ENCODE peak calls at places on chromosome 2, in eight cellular contexts. C is tibial nerve, Q is lower lobe of right lung, Z is AG10803, O is AG09319, D is astrocyte of the spinal cord, F is coronary artery, G is fibroblast of mammary gland. Y is an unnamed sample.

GRCh38 chr2:141528990-141529389 is 601.8 kb downstream of the LRP1B start:
- DNase-seq in C (no peak), Q (no peak), Z (no peak), O (no peak), D (no peak), F (no peak), G (no peak), Y (no peak)

GRCh38 chr2:109547280-109547679 is 66.5 kb downstream of the SEPTIN10 start:
- DNase-seq in C (no peak), Q (no peak), Z (no peak), O (no peak), D (no peak), F (no peak), G (no peak), Y (no peak)

GRCh38 chr2:27955762-27956161 is 65.2 kb downstream of the BABAM2 start:
- DNase-seq in C (no peak), Q (no peak), Z (no peak), O (no peak), D (no peak), F (no peak), G (peak), Y (no peak)

GRCh38 chr2:21966139-21966538 is 842.4 kb downstream of the TDRD15 start:
- DNase-seq in C (no peak), Q (no peak), Z (no peak), O (no peak), D (no peak), F (no peak), G (no peak), Y (no peak)

GRCh38 chr2:20040489-20041172 is 10.8 kb downstream of the LAPTM4A start:
- DNase-seq in C (no peak), Q (no peak), Z (no peak), O (no peak), D (peak), F (no peak), G (peak), Y (no peak)

GRCh38 chr2:102112692-102113665 is 29.6 kb upstream of the IL1R1 start:
- DNase-seq in C (no peak), Q (no peak), Z (peak), O (no peak), D (peak), F (no peak), G (peak), Y (no peak)

GRCh38 chr2:62205554-62205953 is 9.6 kb downstream of the B3GNT2 start:
- DNase-seq in C (no peak), Q (no peak), Z (no peak), O (no peak), D (no peak), F (no peak), G (no peak), Y (no peak)

GRCh38 chr2:150127995-150128394 is 359.5 kb downstream of the RND3 start:
- DNase-seq in C (no peak), Q (no peak), Z (peak), O (no peak), D (peak), F (no peak), G (peak), Y (no peak)

GRCh38 chr2:241358470-241358869 is 2.4 kb downstream of the FARP2 start:
- DNase-seq in C (no peak), Q (no peak), Z (no peak), O (no peak), D (no peak), F (no peak), G (no peak), Y (no peak)

GRCh38 chr2:199740111-199740428 is 110.9 kb downstream of the FTCDNL1 start:
- DNase-seq in C (no peak), Q (no peak), Z (no peak), O (no peak), D (no peak), F (no peak), G (no peak), Y (no peak)
- TF ChIP-seq CTCF in C (no peak), Q (no peak), Z (no peak), O (no peak), D (no peak), F (no peak), G (no peak), Y (peak)

GRCh38 chr2:85327757-85328617 is at the start of gene TGOLN2:
- DNase-seq in C (peak), Q (peak), Z (peak), O (peak), D (peak), F (peak), G (peak), Y (peak)
- TF ChIP-seq CTCF in C (no peak), Q (no peak), Z (peak), O (peak), D (no peak), F (no peak), G (no peak), Y (no peak)

DNA sequence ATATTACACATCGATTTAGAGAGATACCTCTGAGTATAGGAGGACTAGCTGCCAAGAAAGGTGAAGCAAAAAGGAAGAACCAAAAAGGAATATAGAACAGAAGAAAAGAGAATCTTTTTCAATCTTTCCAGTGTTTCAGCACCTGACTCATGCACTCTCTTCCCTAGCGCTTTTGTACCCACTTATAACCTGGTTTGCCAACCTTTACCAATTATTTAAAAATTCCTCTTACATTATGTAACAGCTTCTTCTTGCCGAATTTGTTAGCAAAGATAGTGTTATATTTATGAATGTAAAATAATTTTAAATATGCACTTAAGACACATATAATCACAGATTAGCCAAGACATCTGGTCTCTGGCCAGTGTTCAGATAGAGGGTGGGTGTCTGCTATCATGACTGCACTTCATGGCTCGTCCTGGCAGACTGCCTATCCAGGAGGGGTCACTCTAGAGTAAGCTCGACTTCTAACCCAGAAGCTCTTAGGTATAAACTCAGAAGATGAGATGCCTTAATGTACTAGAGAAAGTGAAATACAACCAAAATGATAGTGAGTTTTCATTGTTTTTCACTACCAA is 122.9 kb downstream of the ATAD2B start:
- DNase-seq in C (no peak), Q (peak), Z (peak), O (no peak), D (peak), F (no peak), G (peak), Y (no peak)
- TF ChIP-seq CTCF in C (no peak), Q (peak), Z (peak), O (peak), D (peak), F (no peak), G (peak), Y (peak)

GRCh38 chr2:202610367-202610766 is 24.4 kb upstream of the FAM117B start:
- DNase-seq in C (no peak), Q (no peak), Z (no peak), O (no peak), D (no peak), F (no peak), G (no peak), Y (no peak)
- TF ChIP-seq CTCF in C (no peak), Q (no peak), Z (no peak), O (no peak), D (no peak), F (no peak), G (no peak), Y (no peak)

GRCh38 chr2:67337903-67338302 is 59.2 kb upstream of the ETAA1 start:
- DNase-seq in C (no peak), Q (no peak), Z (no peak), O (no peak), D (no peak), F (no peak), G (no peak), Y (no peak)
- TF ChIP-seq CTCF in C (no peak), Q (no peak), Z (no peak), O (no peak), D (no peak), F (no peak), G (no peak), Y (no peak)

DNA sequence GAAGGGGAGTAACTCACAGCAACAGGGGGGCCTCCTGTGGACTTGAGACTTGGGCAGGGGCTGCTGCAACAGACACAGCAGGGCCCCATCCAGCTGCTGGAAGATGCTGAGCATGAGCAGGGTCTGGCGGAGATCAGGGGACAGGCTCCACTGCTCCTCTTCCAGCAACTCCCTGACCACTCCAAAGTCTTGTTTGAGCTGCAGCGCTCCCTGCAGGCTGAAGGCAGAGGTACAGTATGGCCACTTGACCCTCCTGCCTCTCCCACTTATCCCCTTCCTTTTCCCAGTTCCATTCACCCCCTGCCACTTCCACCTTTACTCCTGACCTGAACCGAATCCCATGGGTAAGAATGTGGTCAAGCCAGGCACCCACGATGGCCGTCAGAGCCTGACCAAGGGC is 2.4 kb upstream of the MRPL53 start:
- DNase-seq in C (no peak), Q (no peak), Z (no peak), O (no peak), D (no peak), F (no peak), G (no peak), Y (no peak)
- TF ChIP-seq CTCF in C (no peak), Q (no peak), Z (peak), O (no peak), D (peak), F (no peak), G (peak), Y (peak)

DNA sequence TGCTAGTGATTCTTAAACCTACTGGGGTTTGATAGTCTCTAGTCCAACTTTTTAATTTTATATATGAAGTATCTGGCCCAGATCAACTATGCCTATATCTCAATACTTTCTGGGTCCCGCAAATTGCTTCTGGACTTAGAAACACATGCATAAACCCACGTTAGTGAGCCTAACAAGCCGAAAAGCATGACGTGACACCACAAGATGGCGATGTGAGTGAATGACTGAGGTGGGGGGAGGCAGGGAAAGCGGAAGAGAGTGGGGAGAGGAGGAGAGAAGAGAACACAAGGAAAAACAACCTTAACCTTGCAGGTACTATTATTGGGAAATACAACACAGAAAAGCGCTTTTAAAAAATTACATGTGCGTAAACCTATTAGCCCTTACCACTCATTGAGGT is 13.8 kb downstream of the PDIA6 start:
- DNase-seq in C (no peak), Q (no peak), Z (no peak), O (no peak), D (no peak), F (no peak), G (peak), Y (no peak)
- TF ChIP-seq CTCF in C (no peak), Q (no peak), Z (no peak), O (no peak), D (no peak), F (no peak), G (no peak), Y (no peak)

DNA sequence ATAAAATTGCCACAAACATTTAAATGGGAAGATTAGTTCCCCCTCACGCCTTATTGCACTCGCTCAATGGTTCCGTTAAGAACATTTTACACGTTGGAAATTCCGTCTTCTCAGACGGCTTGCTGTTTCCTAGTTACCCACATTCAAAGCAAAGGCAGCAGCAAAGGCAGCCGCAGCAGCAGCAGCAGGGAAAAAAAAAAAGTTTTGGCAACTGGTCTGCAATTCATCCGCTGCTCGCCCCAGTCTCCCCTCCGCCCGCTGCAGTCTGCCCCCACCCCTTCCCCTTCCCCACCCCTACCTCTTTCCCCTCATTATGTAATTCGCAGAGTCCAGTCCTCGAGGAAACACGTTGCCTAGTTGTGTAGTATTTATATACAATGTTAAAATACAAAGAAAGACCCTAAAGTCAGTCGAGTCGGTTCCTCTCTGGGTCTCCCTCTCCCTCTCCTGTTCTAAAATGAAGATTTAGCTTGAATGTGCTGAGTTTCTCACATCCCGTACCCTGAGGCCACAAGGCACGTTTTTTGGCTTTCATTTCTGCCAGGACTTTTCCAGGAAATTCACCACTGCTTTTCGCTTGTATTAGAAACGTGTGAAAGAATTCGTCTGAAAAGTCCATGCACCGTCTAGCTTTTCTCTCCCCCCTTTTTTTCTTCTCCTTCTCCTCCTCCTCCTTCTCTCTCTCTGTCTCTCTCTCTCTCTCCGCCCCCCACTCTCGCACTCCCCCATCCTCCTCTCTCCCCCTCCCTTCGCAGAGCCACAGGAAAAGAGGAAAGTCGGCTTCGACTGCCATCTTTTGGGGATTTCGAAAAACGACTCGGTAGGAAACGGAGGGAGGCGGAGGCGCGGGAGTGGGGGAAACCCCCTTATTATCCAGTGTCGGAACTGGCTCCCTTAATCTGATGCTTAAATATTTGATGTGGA is 140.0 kb downstream of the MEIS1 start:
- DNase-seq in C (peak), Q (no peak), Z (peak), O (peak), D (peak), F (peak), G (peak), Y (no peak)
- TF ChIP-seq CTCF in C (peak), Q (peak), Z (peak), O (peak), D (peak), F (no peak), G (peak), Y (peak)

GRCh38 chr2:23312996-23313606 is 71.9 kb upstream of the KLHL29 start:
- DNase-seq in C (no peak), Q (no peak), Z (no peak), O (no peak), D (no peak), F (no peak), G (peak), Y (no peak)
- TF ChIP-seq CTCF in C (no peak), Q (peak), Z (peak), O (peak), D (peak), F (no peak), G (peak), Y (peak)

GRCh38 chr2:239553376-239554000 is 152.7 kb upstream of the HDAC4 start:
- DNase-seq in C (no peak), Q (no peak), Z (no peak), O (no peak), D (no peak), F (no peak), G (no peak), Y (no peak)
- TF ChIP-seq CTCF in C (no peak), Q (no peak), Z (no peak), O (no peak), D (no peak), F (no peak), G (no peak), Y (no peak)

Y was measured in osteocyte.